ENCODE peak calls at places on chromosomes 16 and 17, in four cellular contexts. W is GM12878, Z is H1, R is HepG2. G is an unnamed sample.
A peak's percentile ranks its signal among the peaks of the same experiment; 100 is the strongest.

GRCh38 chr17:64024215-64024654 is 3.8 kb upstream of the ICAM2 start:
- DNase-seq in W (no peak), Z (no peak), R (no peak), G (no peak)

GRCh38 chr16:4060823-4061222 is 55.4 kb downstream of the ADCY9 start:
- DNase-seq in W (no peak), Z (no peak), R (no peak), G (no peak)

GRCh38 chr16:71780521-71781089 is 28.0 kb downstream of the AP1G1 start:
- DNase-seq in W (no peak), Z (no peak), R (no peak), G (no peak)

GRCh38 chr16:4323071-4323844 is 7.4 kb downstream of the GLIS2 start:
- DNase-seq in W (no peak), Z (no peak), R (no peak), G (no peak)

GRCh38 chr17:2282297-2282873 is 21.2 kb downstream of the SMG6 start:
- DNase-seq in W (no peak), Z (no peak), R (peak; percentile 60), G (no peak)

GRCh38 chr17:75764711-75765421 is at the start of gene GALK1:
- DNase-seq in W (no peak), Z (no peak), R (peak; percentile 59), G (no peak)

GRCh38 chr16:48125888-48126287 is 29.9 kb downstream of the ABCC12 start:
- DNase-seq in W (no peak), Z (no peak), R (no peak), G (no peak)

GRCh38 chr16:57042157-57043111 is 49.9 kb upstream of the CPNE2 start:
- DNase-seq in W (peak; percentile 88), Z (no peak), R (no peak), G (no peak)

GRCh38 chr17:40623419-40624217 is 24.0 kb downstream of the SMARCE1 start:
- DNase-seq in W (no peak), Z (no peak), R (no peak), G (no peak)

GRCh38 chr16:52581530-52581929 is 34.6 kb upstream of the TOX3 start:
- DNase-seq in W (no peak), Z (no peak), R (peak; percentile 75), G (no peak)

GRCh38 chr17:60372790-60373483 is 19.0 kb downstream of the USP32 start:
- DNase-seq in W (no peak), Z (no peak), R (no peak), G (no peak)

GRCh38 chr16:81012974-81013373 is 6.0 kb downstream of the CENPN start:
- DNase-seq in W (no peak), Z (no peak), R (no peak), G (no peak)

GRCh38 chr17:47872019-47872650 is 21.2 kb upstream of the SP6 start:
- DNase-seq in W (no peak), Z (no peak), R (no peak), G (no peak)

GRCh38 chr16:27230562-27230991 is 27.3 kb downstream of the KDM8 start:
- DNase-seq in W (no peak), Z (no peak), R (no peak), G (no peak)

GRCh38 chr16:50329446-50330189 is 39.2 kb downstream of the BRD7 start:
- DNase-seq in W (no peak), Z (no peak), R (peak; percentile 63), G (no peak)

GRCh38 chr17:80774643-80775281 is 216.9 kb upstream of the CHMP6 start:
- DNase-seq in W (no peak), Z (no peak), R (no peak), G (no peak)

GRCh38 chr17:75844530-75845057 is 390 bp upstream of the UNC13D start:
- DNase-seq in W (no peak), Z (no peak), R (peak; percentile 64), G (no peak)

GRCh38 chr17:71200597-71200996 is 920.2 kb upstream of the SOX9 start:
- DNase-seq in W (no peak), Z (no peak), R (no peak), G (no peak)

GRCh38 chr16:87939562-87940423 is 3.5 kb upstream of the CA5A start:
- DNase-seq in W (no peak), Z (no peak), R (peak; percentile 26), G (no peak)

GRCh38 chr17:13510062-13510461 is 91.7 kb downstream of the HS3ST3A1 start:
- DNase-seq in W (no peak), Z (no peak), R (no peak), G (no peak)

GRCh38 chr17:1834378-1835149 is 4.8 kb downstream of the RPA1 start:
- DNase-seq in W (peak; percentile 96), Z (no peak), R (no peak), G (no peak)

GRCh38 chr17:9728564-9728963 is 62.8 kb downstream of the DHRS7C start:
- DNase-seq in W (no peak), Z (no peak), R (no peak), G (no peak)

GRCh38 chr17:52154466-52154865 is 4.0 kb downstream of the CA10 start:
- DNase-seq in W (no peak), Z (no peak), R (no peak), G (no peak)

GRCh38 chr16:1401061-1401757 is 13.3 kb downstream of the UNKL start:
- DNase-seq in W (no peak), Z (no peak), R (no peak), G (no peak)

GRCh38 chr17:42989726-42990652 is 8.2 kb upstream of the RPL27 start:
- DNase-seq in W (no peak), Z (no peak), R (peak; percentile 32), G (no peak)

GRCh38 chr16:3731126-3731935 is 14.0 kb upstream of the TRAP1 start:
- DNase-seq in W (no peak), Z (no peak), R (no peak), G (no peak)

GRCh38 chr17:4771519-4772234 is at the start of gene TM4SF5:
- DNase-seq in W (no peak), Z (no peak), R (peak; percentile 95), G (no peak)

GRCh38 chr17:8724451-8724850 is 20.2 kb downstream of the CCDC42 start:
- DNase-seq in W (no peak), Z (no peak), R (peak; percentile 12), G (no peak)

GRCh38 chr16:59593256-59593655 is 859.1 kb upstream of the GOT2 start:
- DNase-seq in W (no peak), Z (no peak), R (no peak), G (no peak)

GRCh38 chr16:81939164-81940067 is 71.9 kb downstream of the SDR42E1 start:
- DNase-seq in W (no peak), Z (no peak), R (no peak), G (peak; percentile 56)

GRCh38 chr16:17467923-17468540 is 2.7 kb downstream of the XYLT1 start:
- DNase-seq in W (no peak), Z (no peak), R (peak; percentile 33), G (peak; percentile 70)

GRCh38 chr16:85519540-85520231 is 93.4 kb upstream of the GSE1 start:
- DNase-seq in W (no peak), Z (no peak), R (no peak), G (no peak)
- TF ChIP-seq SUZ12 in W (no peak), Z (no peak), R (no peak), G (no peak)

GRCh38 chr16:75263291-75263962 is 12.0 kb upstream of the BCAR1 start:
- DNase-seq in W (no peak), Z (no peak), R (no peak), G (no peak)
- H3K4me1 ChIP-seq in W (peaks cover 9% of the 10 kb centered on the region), Z (peaks cover 34% of the 10 kb centered on the region), R (peaks cover 76% of the 10 kb centered on the region), G (peaks cover 64% of the 10 kb centered on the region)

DNA sequence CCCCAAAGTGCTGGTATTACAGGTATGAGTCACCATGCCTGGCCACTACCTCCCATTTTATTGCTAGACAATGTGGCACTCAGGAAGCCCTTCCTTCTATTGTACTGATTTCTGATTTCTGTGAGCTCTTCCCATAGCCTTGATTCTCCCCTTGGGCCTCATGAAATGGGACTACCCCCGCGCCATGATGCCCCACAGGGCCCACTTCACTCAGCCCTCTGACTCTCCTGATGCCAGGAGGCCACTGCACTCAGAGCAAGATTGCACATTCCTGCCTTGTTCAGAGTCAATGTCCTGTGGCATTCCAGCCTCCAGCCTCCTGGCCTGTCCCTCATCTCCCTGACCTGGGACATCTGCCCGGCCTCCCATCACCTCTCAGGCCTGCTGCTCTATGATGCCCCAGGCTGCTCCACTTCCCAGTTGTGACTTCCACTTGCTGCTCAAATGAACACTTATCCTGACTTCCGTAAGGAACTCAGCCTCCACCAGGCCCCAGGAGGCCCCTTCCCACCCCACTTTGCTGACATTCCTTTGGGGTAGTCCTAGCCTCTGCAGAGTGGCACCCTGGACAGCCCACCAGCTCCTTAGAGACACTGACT is 66.6 kb upstream of the KSR1 start:
- DNase-seq in W (no peak), Z (no peak), R (no peak), G (no peak)
- TF ChIP-seq YY1 in W (no peak), Z (no peak), R (no peak), G (no peak)

GRCh38 chr17:10845388-10845751 is 7.5 kb upstream of the PIRT start:
- DNase-seq in W (no peak), Z (no peak), R (no peak), G (no peak)

GRCh38 chr17:10842658-10843057 is 4.8 kb upstream of the PIRT start:
- DNase-seq in W (no peak), Z (no peak), R (no peak), G (no peak)

GRCh38 chr17:10843806-10844205 is 5.9 kb upstream of the PIRT start:
- DNase-seq in W (no peak), Z (no peak), R (no peak), G (no peak)

GRCh38 chr17:10844667-10845387 is 6.9 kb upstream of the PIRT start:
- DNase-seq in W (peak; percentile 5), Z (peak; percentile 46), R (peak; percentile 45), G (peak; percentile 38)
- TF ChIP-seq SUZ12 in W (no peak), Z (no peak), R (no peak), G (no peak)